ENCODE peak calls at places on chromosomes 16 and 17, in six cellular contexts. I is heart left ventricle; R is foreskin keratinocyte; Q is CD8-positive, alpha-beta T cell; V is WTC11; A is sciatic nerve. D is an unnamed sample.

GRCh38 chr16:14334366-14335105 is 263.4 kb downstream of the MRTFB start:
- ATAC-seq in I (no peak), R (peak), Q (no peak), V (no peak), A (peak), D (peak)

GRCh38 chr17:63249256-63250006 is 196.7 kb downstream of the CYB561 start:
- ATAC-seq in I (peak), R (no peak), Q (no peak), V (no peak), A (no peak), D (no peak)

GRCh38 chr17:65444049-65444448 is 117.4 kb downstream of the AXIN2 start:
- ATAC-seq in I (no peak), R (no peak), Q (no peak), V (no peak), A (no peak), D (no peak)

GRCh38 chr16:20094157-20094556 is 20.5 kb upstream of the GPR139 start:
- ATAC-seq in I (no peak), R (no peak), Q (no peak), V (no peak), A (no peak), D (no peak)

GRCh38 chr16:89401641-89402445 is 88.5 kb downstream of the ANKRD11 start:
- ATAC-seq in I (no peak), R (peak), Q (no peak), V (no peak), A (peak), D (peak)

GRCh38 chr17:78400581-78401240 is 22.3 kb downstream of the PGS1 start:
- ATAC-seq in I (no peak), R (peak), Q (no peak), V (no peak), A (no peak), D (no peak)

GRCh38 chr17:2718150-2718938 is 6.8 kb upstream of the CLUH start:
- ATAC-seq in I (no peak), R (no peak), Q (no peak), V (no peak), A (no peak), D (no peak)

GRCh38 chr17:47751471-47751870 is 18.4 kb downstream of the TBX21 start:
- ATAC-seq in I (no peak), R (no peak), Q (no peak), V (no peak), A (no peak), D (no peak)

GRCh38 chr17:74514632-74515035 is 16.6 kb downstream of the CD300LB start:
- ATAC-seq in I (no peak), R (peak), Q (peak), V (no peak), A (peak), D (no peak)

GRCh38 chr17:1643999-1644492 is 1.5 kb downstream of the SCARF1 start:
- ATAC-seq in I (peak), R (no peak), Q (no peak), V (no peak), A (no peak), D (no peak)

GRCh38 chr17:47810200-47810821 is 11.3 kb downstream of the OSBPL7 start:
- ATAC-seq in I (no peak), R (peak), Q (peak), V (peak), A (peak), D (peak)

GRCh38 chr16:89133457-89134127 is 38.0 kb upstream of the CDH15 start:
- ATAC-seq in I (peak), R (no peak), Q (no peak), V (no peak), A (no peak), D (no peak)

GRCh38 chr16:23368469-23368868 is 66.4 kb downstream of the SCNN1B start:
- ATAC-seq in I (no peak), R (peak), Q (no peak), V (no peak), A (no peak), D (no peak)

GRCh38 chr17:20074001-20074400 is 64.8 kb downstream of the SPECC1 start:
- ATAC-seq in I (peak), R (no peak), Q (no peak), V (no peak), A (peak), D (no peak)

GRCh38 chr17:17505610-17506171 is 9.5 kb upstream of the RASD1 start:
- ATAC-seq in I (no peak), R (no peak), Q (no peak), V (no peak), A (no peak), D (no peak)

GRCh38 chr16:11494433-11494832 is 92.3 kb downstream of the LITAF start:
- ATAC-seq in I (no peak), R (no peak), Q (no peak), V (peak), A (no peak), D (no peak)

GRCh38 chr17:39360537-39360936 is 40.9 kb downstream of the FBXL20 start:
- ATAC-seq in I (peak), R (no peak), Q (no peak), V (no peak), A (no peak), D (no peak)

GRCh38 chr16:21656795-21657768 is 4.7 kb upstream of the IGSF6 start:
- ATAC-seq in I (no peak), R (no peak), Q (peak), V (peak), A (no peak), D (peak)

GRCh38 chr16:12724216-12724615 is 79.5 kb downstream of the CPPED1 start:
- ATAC-seq in I (no peak), R (no peak), Q (no peak), V (no peak), A (no peak), D (no peak)

GRCh38 chr16:79081292-79082066 is 519.1 kb downstream of the MAF start:
- ATAC-seq in I (no peak), R (no peak), Q (no peak), V (no peak), A (no peak), D (no peak)

GRCh38 chr17:40115101-40115436 is 6.7 kb upstream of the MSL1 start:
- ATAC-seq in I (no peak), R (no peak), Q (no peak), V (no peak), A (no peak), D (no peak)

GRCh38 chr17:75845933-75846700 is 1.9 kb upstream of the UNC13D start:
- ATAC-seq in I (no peak), R (no peak), Q (no peak), V (no peak), A (no peak), D (no peak)

GRCh38 chr16:1117926-1118325 is 21.9 kb upstream of the C1QTNF8 start:
- ATAC-seq in I (no peak), R (no peak), Q (no peak), V (no peak), A (no peak), D (no peak)

GRCh38 chr17:4999429-5000093 is 1.8 kb downstream of the KIF1C start:
- ATAC-seq in I (peak), R (no peak), Q (no peak), V (no peak), A (no peak), D (no peak)

GRCh38 chr17:57670769-57671545 is 74.1 kb downstream of the CCDC182 start:
- ATAC-seq in I (no peak), R (no peak), Q (no peak), V (no peak), A (no peak), D (no peak)

GRCh38 chr16:19588661-19589060 is 33.2 kb downstream of the VPS35L start:
- ATAC-seq in I (peak), R (no peak), Q (no peak), V (no peak), A (peak), D (no peak)

GRCh38 chr16:78761427-78761826 is 662.0 kb downstream of the WWOX start:
- ATAC-seq in I (no peak), R (no peak), Q (no peak), V (no peak), A (no peak), D (no peak)

GRCh38 chr17:73058022-73058421 is 34.5 kb downstream of the SLC39A11 start:
- ATAC-seq in I (no peak), R (no peak), Q (no peak), V (no peak), A (no peak), D (no peak)

GRCh38 chr16:17846030-17846429 is 375.3 kb upstream of the XYLT1 start:
- ATAC-seq in I (no peak), R (no peak), Q (no peak), V (no peak), A (no peak), D (no peak)

GRCh38 chr17:385836-386144 is 33.2 kb upstream of the RPH3AL start:
- ATAC-seq in I (no peak), R (peak), Q (no peak), V (peak), A (no peak), D (peak)

D was measured in SK-N-SH treated with all-trans-retinoic acid at 6 μM for 48 hours.